ENCODE peak calls at places on chromosomes 5 and 9, in four cellular contexts. S is left ventricle myocardium inferior, Y is H9, W is breast epithelium. O is an unnamed sample.

GRCh38 chr9:116959775-116960174 is 272.7 kb downstream of the TRIM32 start:
- DNase-seq in S (no peak), Y (peak), W (no peak), O (peak)

GRCh38 chr9:136228107-136228875 is 17.3 kb downstream of the QSOX2 start:
- DNase-seq in S (no peak), Y (no peak), W (no peak), O (no peak)

GRCh38 chr5:134101686-134102439 is 12.6 kb upstream of the TCF7 start:
- DNase-seq in S (peak), Y (peak), W (no peak), O (peak)

GRCh38 chr9:88173378-88173999 is 35.2 kb upstream of the SPATA31C2 start:
- DNase-seq in S (peak), Y (peak), W (no peak), O (no peak)

GRCh38 chr5:138874771-138875628 is at the start of gene LRRTM2:
- DNase-seq in S (no peak), Y (no peak), W (no peak), O (no peak)

GRCh38 chr5:143663872-143664271 is 148.1 kb upstream of the HMHB1 start:
- DNase-seq in S (no peak), Y (no peak), W (no peak), O (no peak)

GRCh38 chr9:136729144-136729543 is 13.6 kb downstream of the LCN10 start:
- DNase-seq in S (no peak), Y (no peak), W (no peak), O (no peak)

GRCh38 chr5:107515521-107515920 is 155.2 kb downstream of the EFNA5 start:
- DNase-seq in S (no peak), Y (no peak), W (no peak), O (no peak)

GRCh38 chr9:109588415-109588814 is 90.3 kb upstream of the PTPN3 start:
- DNase-seq in S (no peak), Y (no peak), W (no peak), O (no peak)

GRCh38 chr9:134406366-134407122 is 80.3 kb downstream of the RXRA start:
- DNase-seq in S (no peak), Y (no peak), W (no peak), O (no peak)

GRCh38 chr5:171639236-171639635 is 146.4 kb upstream of the SMIM23 start:
- DNase-seq in S (no peak), Y (no peak), W (no peak), O (no peak)

GRCh38 chr9:98807811-98808195 is 333 bp downstream of the GALNT12 start:
- DNase-seq in S (no peak), Y (no peak), W (no peak), O (no peak)

GRCh38 chr5:4027335-4027734 is 431.7 kb downstream of the IRX1 start:
- DNase-seq in S (no peak), Y (no peak), W (no peak), O (no peak)

GRCh38 chr5:86968311-86968753 is 299.4 kb upstream of the RASA1 start:
- DNase-seq in S (peak), Y (no peak), W (no peak), O (no peak)

GRCh38 chr5:139946440-139946839 is 96.7 kb downstream of the NRG2 start:
- DNase-seq in S (no peak), Y (no peak), W (no peak), O (no peak)

GRCh38 chr9:94593459-94594345 is at the start of gene FBP2:
- DNase-seq in S (no peak), Y (no peak), W (no peak), O (no peak)

GRCh38 chr5:89275206-89275605 is 392.2 kb upstream of the MEF2C start:
- DNase-seq in S (no peak), Y (no peak), W (no peak), O (no peak)

GRCh38 chr9:72155282-72155677 is 6.0 kb downstream of the GDA start:
- DNase-seq in S (no peak), Y (no peak), W (no peak), O (no peak)

GRCh38 chr5:170451764-170452365 is 52.0 kb upstream of the KCNIP1 start:
- DNase-seq in S (no peak), Y (no peak), W (no peak), O (no peak)

GRCh38 chr9:37618817-37619216 is 26.4 kb upstream of the TOMM5 start:
- DNase-seq in S (no peak), Y (no peak), W (no peak), O (no peak)

GRCh38 chr5:52801329-52801728 is 13.6 kb downstream of the ITGA1 start:
- DNase-seq in S (no peak), Y (no peak), W (no peak), O (no peak)

GRCh38 chr9:99013550-99013949 is 69.8 kb downstream of the COL15A1 start:
- DNase-seq in S (no peak), Y (no peak), W (no peak), O (no peak)

GRCh38 chr5:139451176-139451575 is 11.4 kb downstream of the ECSCR start:
- DNase-seq in S (no peak), Y (no peak), W (no peak), O (no peak)

GRCh38 chr5:1538276-1538675 is 14.5 kb upstream of the LPCAT1 start:
- DNase-seq in S (no peak), Y (no peak), W (peak), O (no peak)

GRCh38 chr9:112065781-112066606 is 109.1 kb downstream of the SUSD1 start:
- DNase-seq in S (no peak), Y (peak), W (peak), O (no peak)

GRCh38 chr5:172722309-172722815 is 48.6 kb downstream of the DUSP1 start:
- DNase-seq in S (no peak), Y (no peak), W (no peak), O (no peak)

GRCh38 chr5:73948289-73948688 is 322.3 kb downstream of the ARHGEF28 start:
- DNase-seq in S (no peak), Y (no peak), W (no peak), O (no peak)

GRCh38 chr9:123267481-123268239 is 726 bp downstream of the STRBP start:
- DNase-seq in S (no peak), Y (no peak), W (no peak), O (no peak)

GRCh38 chr9:112226091-112226490 is 51.0 kb upstream of the SUSD1 start:
- DNase-seq in S (no peak), Y (no peak), W (no peak), O (no peak)

GRCh38 chr5:179840766-179841165 is 17.9 kb downstream of the MRNIP start:
- DNase-seq in S (no peak), Y (no peak), W (no peak), O (no peak)

GRCh38 chr5:32711693-32712462 is 757 bp downstream of the NPR3 start:
- DNase-seq in S (peak), Y (peak), W (no peak), O (no peak)

GRCh38 chr5:10576790-10577189 is 12.9 kb downstream of the ANKRD33B start:
- DNase-seq in S (no peak), Y (no peak), W (no peak), O (no peak)

GRCh38 chr5:100757618-100758017 is 145.5 kb downstream of the ST8SIA4 start:
- DNase-seq in S (no peak), Y (no peak), W (no peak), O (no peak)

GRCh38 chr5:144003636-144004035 is 166.8 kb downstream of the YIPF5 start:
- DNase-seq in S (no peak), Y (no peak), W (no peak), O (no peak)

GRCh38 chr9:114803886-114804285 is 2.0 kb downstream of the TNFSF15 start:
- DNase-seq in S (no peak), Y (no peak), W (no peak), O (no peak)

GRCh38 chr9:107109324-107109723 is 173.8 kb upstream of the RAD23B start:
- DNase-seq in S (no peak), Y (no peak), W (no peak), O (no peak)
- H3K27ac ChIP-seq in S (no peak), Y (no peak), W (no peak), O (no peak)

DNA sequence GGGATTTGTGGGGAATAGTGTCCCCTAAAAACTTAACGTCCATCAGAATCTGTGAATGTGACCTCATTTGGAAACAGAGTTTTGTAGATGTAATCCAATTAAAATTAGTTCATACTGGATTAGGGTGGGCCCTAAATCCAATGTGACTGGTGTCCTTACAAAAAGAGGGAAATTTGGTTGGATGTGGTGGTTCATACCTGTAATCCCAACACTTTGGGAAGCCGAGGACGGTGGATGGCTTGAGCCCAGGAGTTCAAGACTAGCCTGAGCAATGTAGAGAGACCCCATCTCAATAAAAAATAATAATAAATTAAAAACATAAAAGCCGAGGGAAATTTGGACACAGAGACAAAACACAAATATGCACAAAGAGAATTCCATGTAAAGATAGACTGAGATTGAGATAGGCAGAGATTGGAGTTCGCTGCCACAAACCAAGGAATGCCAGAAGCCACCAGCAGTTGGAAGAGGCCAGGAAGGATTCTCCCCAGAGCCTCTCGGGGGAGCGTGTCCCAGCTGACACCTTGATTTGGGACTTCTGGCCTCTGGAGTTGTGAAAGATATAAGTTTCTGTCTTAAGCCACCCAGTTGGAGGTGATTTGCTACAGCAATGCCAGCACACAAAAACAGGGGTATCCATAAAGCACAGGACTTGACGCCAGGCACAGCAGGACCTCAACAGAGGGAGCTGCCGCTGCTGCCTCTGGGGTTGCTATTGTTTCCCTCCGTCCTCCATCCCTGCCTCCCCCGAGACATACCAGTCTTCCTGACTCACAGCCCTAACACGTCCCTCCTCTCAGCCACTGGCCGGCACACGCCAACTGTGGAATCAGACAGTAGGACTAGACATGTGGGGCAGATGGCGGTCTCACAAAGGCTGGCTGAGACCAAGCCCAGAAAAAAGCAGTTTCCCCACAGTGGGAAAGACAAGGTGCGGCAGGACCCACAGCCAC is 73.8 kb upstream of the IL17B start:
- DNase-seq in S (peak), Y (peak), W (no peak), O (no peak)
- H3K27ac ChIP-seq in S (peak), Y (no peak), W (peak), O (no peak)

DNA sequence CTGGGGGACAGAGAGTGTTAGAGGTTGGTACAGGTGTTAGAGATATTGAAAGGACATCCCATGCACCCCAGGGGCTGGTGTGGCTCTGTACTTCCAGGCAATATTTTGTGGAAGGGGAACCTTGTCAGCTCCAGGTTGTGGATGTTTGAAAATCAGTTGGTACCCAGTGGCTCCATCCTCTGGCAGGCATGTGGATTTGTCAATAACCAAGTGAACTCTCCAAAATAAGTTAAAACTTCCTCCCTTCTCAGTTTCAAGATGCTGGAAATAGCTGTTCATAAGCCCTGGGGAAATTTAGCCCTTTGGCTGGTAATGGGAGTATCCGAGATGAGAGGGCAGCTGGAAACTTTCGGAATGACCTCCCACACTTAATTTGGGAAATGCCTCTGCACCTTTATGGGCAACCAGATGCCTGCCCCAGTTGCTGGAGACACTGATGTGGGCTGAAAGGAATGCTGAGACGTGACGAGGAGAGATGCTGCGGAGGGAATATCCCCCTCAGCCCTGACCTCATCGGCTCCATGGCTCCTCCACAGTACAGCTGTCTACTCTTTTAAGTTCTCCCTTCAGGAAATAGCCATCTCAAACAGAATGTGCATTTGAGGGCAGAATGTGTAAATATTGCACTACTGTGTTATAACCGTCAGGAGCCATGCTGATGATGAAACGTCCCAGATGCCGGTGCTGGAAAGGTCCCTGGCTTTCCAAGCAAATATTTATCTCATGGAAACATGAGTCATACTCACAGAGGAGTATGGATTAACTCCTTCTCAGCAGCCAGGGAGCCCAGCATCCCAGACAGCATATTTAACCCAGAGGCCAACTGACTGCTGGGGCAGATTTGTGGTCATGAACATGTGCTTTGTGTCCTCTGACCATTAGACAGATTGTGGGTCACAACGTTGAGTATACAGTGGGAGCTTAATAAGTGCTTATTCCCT is 29.5 kb downstream of the TGFBI start:
- DNase-seq in S (peak), Y (peak), W (no peak), O (no peak)
- H3K27ac ChIP-seq in S (peak), Y (no peak), W (peak), O (no peak)

GRCh38 chr5:79876510-79876909 is 114.6 kb downstream of the MTX3 start:
- DNase-seq in S (no peak), Y (no peak), W (no peak), O (no peak)
- H3K27ac ChIP-seq in S (peak), Y (no peak), W (no peak), O (no peak)

DNA sequence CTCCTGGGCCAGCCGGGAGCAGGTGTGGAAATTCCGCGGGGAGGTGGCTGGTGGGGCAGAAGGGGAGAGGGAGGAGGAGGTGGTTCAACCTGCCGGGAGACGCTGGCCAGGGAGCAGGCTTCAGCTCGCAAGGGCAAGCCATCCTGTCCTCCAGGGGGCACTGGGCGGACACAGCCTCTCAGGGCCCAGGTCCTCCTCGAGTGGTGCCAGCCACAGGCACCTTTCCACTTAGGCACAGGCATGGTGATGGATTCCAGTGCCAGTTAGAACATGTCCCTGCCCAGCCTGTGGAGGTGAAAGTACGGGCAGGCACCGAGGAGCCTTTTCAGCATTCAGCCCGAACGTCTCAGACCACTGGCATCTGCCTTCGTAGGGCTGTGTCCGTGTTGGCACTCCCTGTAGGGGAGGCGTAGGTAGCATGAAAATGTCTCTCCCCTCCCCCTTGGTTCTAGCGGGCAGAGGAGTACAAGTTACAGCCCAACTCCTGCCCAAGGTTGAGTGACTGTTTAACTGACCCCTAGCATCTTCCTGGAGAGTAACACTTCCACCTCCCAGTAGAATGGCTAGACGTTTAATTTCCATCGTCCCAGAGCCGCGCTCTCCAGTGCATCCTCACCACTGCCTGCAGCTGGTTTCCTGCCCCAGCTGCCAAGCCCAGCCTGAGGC is 48.9 kb downstream of the DAB2IP start:
- DNase-seq in S (peak), Y (peak), W (peak), O (peak)
- H3K27ac ChIP-seq in S (peak), Y (no peak), W (peak), O (peak)